ENCODE peak calls at places on chromosomes 12 and 14, in seven cellular contexts. One of them, this sample, is unnamed.

GRCh38 chr14:55938249-55938791 is 179.9 kb upstream of the PELI2 start:
- DNase-seq in stimulated activated naive CD4-positive, alpha-beta T cell: no peak
- DNase-seq in naive B cell: no peak
- DNase-seq in body of pancreas: no peak
- DNase-seq in BJ: no peak
- DNase-seq in stimulated activated CD4-positive, alpha-beta T cell treated with anti-CD3 and anti-CD28 coated beads, Interleukin-4, amount 100 ng/mL, for 1 hour: no peak
- DNase-seq in T1000: peak; percentile 36
- DNase-seq in this sample: peak; percentile 55

GRCh38 chr12:30862486-30862885 is 64.1 kb upstream of the TSPAN11 start:
- DNase-seq in naive B cell: no peak
- DNase-seq in BJ: no peak
- DNase-seq in stimulated activated naive CD4-positive, alpha-beta T cell: no peak
- DNase-seq in stimulated activated CD4-positive, alpha-beta T cell treated with anti-CD3 and anti-CD28 coated beads, Interleukin-4, amount 100 ng/mL, for 1 hour: no peak
- DNase-seq in T1000: peak; percentile 25
- DNase-seq in body of pancreas: no peak
- DNase-seq in this sample: peak; percentile 64

GRCh38 chr12:5586201-5586600 is 154.3 kb downstream of the NTF3 start:
- DNase-seq in T1000: no peak
- DNase-seq in stimulated activated naive CD4-positive, alpha-beta T cell: no peak
- DNase-seq in BJ: no peak
- DNase-seq in stimulated activated CD4-positive, alpha-beta T cell treated with anti-CD3 and anti-CD28 coated beads, Interleukin-4, amount 100 ng/mL, for 1 hour: no peak
- DNase-seq in naive B cell: no peak
- DNase-seq in body of pancreas: no peak
- DNase-seq in this sample: no peak

GRCh38 chr14:79949906-79950305 is 261.4 kb downstream of the DIO2 start:
- DNase-seq in T1000: no peak
- DNase-seq in naive B cell: no peak
- DNase-seq in BJ: no peak
- DNase-seq in stimulated activated naive CD4-positive, alpha-beta T cell: no peak
- DNase-seq in body of pancreas: no peak
- DNase-seq in stimulated activated CD4-positive, alpha-beta T cell treated with anti-CD3 and anti-CD28 coated beads, Interleukin-4, amount 100 ng/mL, for 1 hour: no peak
- DNase-seq in this sample: no peak

GRCh38 chr14:93084866-93085857 is 30.6 kb downstream of the ITPK1 start:
- DNase-seq in BJ: no peak
- DNase-seq in body of pancreas: no peak
- DNase-seq in stimulated activated naive CD4-positive, alpha-beta T cell: no peak
- DNase-seq in stimulated activated CD4-positive, alpha-beta T cell treated with anti-CD3 and anti-CD28 coated beads, Interleukin-4, amount 100 ng/mL, for 1 hour: no peak
- DNase-seq in naive B cell: no peak
- DNase-seq in T1000: no peak
- DNase-seq in this sample: no peak

GRCh38 chr14:68133856-68134255 is 314.3 kb downstream of the RAD51B start:
- DNase-seq in BJ: no peak
- DNase-seq in body of pancreas: no peak
- DNase-seq in naive B cell: no peak
- DNase-seq in stimulated activated naive CD4-positive, alpha-beta T cell: no peak
- DNase-seq in stimulated activated CD4-positive, alpha-beta T cell treated with anti-CD3 and anti-CD28 coated beads, Interleukin-4, amount 100 ng/mL, for 1 hour: no peak
- DNase-seq in T1000: no peak
- DNase-seq in this sample: no peak

GRCh38 chr12:66708704-66709443 is 30.0 kb upstream of the GRIP1 start:
- DNase-seq in stimulated activated CD4-positive, alpha-beta T cell treated with anti-CD3 and anti-CD28 coated beads, Interleukin-4, amount 100 ng/mL, for 1 hour: no peak
- DNase-seq in naive B cell: no peak
- DNase-seq in T1000: no peak
- DNase-seq in BJ: no peak
- DNase-seq in body of pancreas: no peak
- DNase-seq in stimulated activated naive CD4-positive, alpha-beta T cell: peak; percentile 55
- DNase-seq in this sample: no peak

GRCh38 chr14:38873923-38874612 is 229.0 kb downstream of the SEC23A start:
- DNase-seq in body of pancreas: no peak
- DNase-seq in stimulated activated CD4-positive, alpha-beta T cell treated with anti-CD3 and anti-CD28 coated beads, Interleukin-4, amount 100 ng/mL, for 1 hour: no peak
- DNase-seq in naive B cell: no peak
- DNase-seq in stimulated activated naive CD4-positive, alpha-beta T cell: no peak
- DNase-seq in BJ: no peak
- DNase-seq in T1000: no peak
- DNase-seq in this sample: no peak

GRCh38 chr12:46555379-46555778 is 182.8 kb upstream of the SLC38A2 start:
- DNase-seq in T1000: no peak
- DNase-seq in stimulated activated naive CD4-positive, alpha-beta T cell: no peak
- DNase-seq in body of pancreas: no peak
- DNase-seq in stimulated activated CD4-positive, alpha-beta T cell treated with anti-CD3 and anti-CD28 coated beads, Interleukin-4, amount 100 ng/mL, for 1 hour: no peak
- DNase-seq in BJ: peak; percentile 80
- DNase-seq in naive B cell: no peak
- DNase-seq in this sample: no peak

This sample was measured in left ventricle myocardium inferior.